ENCODE peak calls at places on chromosomes 16 and 17, in nine cellular contexts. Z is T-helper 1 cell; X is Kasumi-1; W is activated naive CD8-positive, alpha-beta T cell treated with anti-CD3 and anti-CD28 coated beads for 36 hours; H is foreskin fibroblast; L is amygdala; A is stomach; G is heart right ventricle; C is DMS153. Y is an unnamed sample.

GRCh38 chr17:82180776-82181528 is 31.7 kb downstream of the CCDC57 start:
- DNase-seq in X (no peak), L (no peak), A (no peak), H (no peak), W (no peak), Z (no peak), G (no peak), C (no peak), Y (no peak)

GRCh38 chr17:67024736-67025135 is 19.6 kb upstream of the CACNG1 start:
- DNase-seq in W (no peak), G (no peak), A (no peak), H (no peak), C (no peak), Z (no peak), X (no peak), L (no peak), Y (no peak)

GRCh38 chr16:66170989-66171388 is 195.5 kb upstream of the CDH5 start:
- DNase-seq in H (no peak), G (no peak), L (no peak), A (no peak), X (no peak), Z (no peak), C (no peak), W (no peak), Y (no peak)

GRCh38 chr16:71637398-71637797 is 11.4 kb downstream of the MARVELD3 start:
- DNase-seq in A (no peak), G (no peak), W (no peak), L (no peak), Z (no peak), X (no peak), C (no peak), H (peak), Y (no peak)

GRCh38 chr17:27294689-27295630 is 1.0 kb downstream of the WSB1 start:
- DNase-seq in H (peak), Z (peak), C (peak), W (peak), X (peak), G (no peak), L (no peak), A (peak), Y (peak)

GRCh38 chr17:29570521-29570920 is 2.0 kb downstream of the TP53I13 start:
- DNase-seq in G (no peak), X (no peak), H (no peak), Z (no peak), L (no peak), W (no peak), A (peak), C (no peak), Y (no peak)

GRCh38 chr17:69575346-69575761 is 160.9 kb downstream of the MAP2K6 start:
- DNase-seq in Z (no peak), L (no peak), W (no peak), X (no peak), C (no peak), G (no peak), H (peak), A (no peak), Y (no peak)

GRCh38 chr17:30969989-30970680 is 704 bp upstream of the RNF135 start:
- DNase-seq in L (no peak), W (peak), H (no peak), X (peak), C (no peak), Z (peak), G (no peak), A (peak), Y (peak)

GRCh38 chr17:37518816-37519215 is 29.1 kb downstream of the DUSP14 start:
- DNase-seq in H (peak), C (no peak), Z (no peak), W (no peak), G (no peak), X (no peak), A (no peak), L (no peak), Y (no peak)

GRCh38 chr17:8532021-8532420 is 96.3 kb downstream of the NDEL1 start:
- DNase-seq in G (no peak), Z (no peak), A (peak), X (no peak), W (no peak), C (no peak), L (no peak), H (peak), Y (no peak)

GRCh38 chr17:49111934-49112333 is 20.6 kb upstream of the B4GALNT2 start:
- DNase-seq in W (no peak), A (no peak), Z (no peak), H (no peak), L (no peak), G (no peak), C (no peak), X (no peak), Y (no peak)

GRCh38 chr16:65658339-65659275 is 536.7 kb upstream of the CDH11 start:
- DNase-seq in H (peak), X (no peak), G (no peak), C (no peak), L (no peak), A (no peak), Z (no peak), W (no peak), Y (no peak)

GRCh38 chr16:84514874-84515835 is 10.7 kb upstream of the MEAK7 start:
- DNase-seq in Z (peak), X (peak), H (no peak), G (no peak), W (peak), A (peak), L (no peak), C (peak), Y (peak)

GRCh38 chr16:8861563-8862308 is 7.1 kb downstream of the CARHSP1 start:
- DNase-seq in A (no peak), W (no peak), L (no peak), Z (no peak), G (peak), X (no peak), C (no peak), H (no peak), Y (no peak)

GRCh38 chr17:50558955-50559614 is 1.4 kb upstream of the CACNA1G start:
- DNase-seq in A (no peak), Z (no peak), G (no peak), H (no peak), C (no peak), W (peak), X (no peak), L (no peak), Y (peak)

GRCh38 chr16:50067290-50067853 is 1.6 kb downstream of the HEATR3 start:
- DNase-seq in L (no peak), C (no peak), A (no peak), H (peak), G (no peak), Z (peak), W (peak), X (peak), Y (no peak)

GRCh38 chr16:85681255-85681654 is 7.5 kb downstream of the GINS2 start:
- DNase-seq in C (peak), Z (no peak), L (no peak), A (no peak), X (no peak), G (no peak), H (no peak), W (no peak), Y (no peak)

GRCh38 chr16:12095275-12096161 is 119.0 kb downstream of the SNX29 start:
- DNase-seq in W (peak), Z (peak), L (no peak), H (peak), A (peak), X (peak), C (peak), G (peak), Y (peak)

GRCh38 chr16:77788196-77789084 is at the start of gene VAT1L:
- DNase-seq in L (peak), Z (no peak), W (peak), H (peak), A (no peak), C (no peak), G (peak), X (no peak), Y (no peak)

GRCh38 chr16:50789757-50790156 is 47.9 kb downstream of the CYLD start:
- DNase-seq in X (no peak), H (no peak), G (no peak), C (no peak), A (no peak), Z (no peak), L (no peak), W (no peak), Y (no peak)

GRCh38 chr17:79837888-79838540 is 1.2 kb downstream of the CBX4 start:
- DNase-seq in A (no peak), Z (peak), G (peak), W (peak), L (no peak), X (peak), H (peak), C (no peak), Y (peak)

GRCh38 chr17:72592242-72592966 is 471.6 kb downstream of the SOX9 start:
- DNase-seq in W (peak), G (peak), Z (peak), A (peak), X (peak), H (peak), L (no peak), C (peak), Y (no peak)

GRCh38 chr17:61280338-61280737 is 119.3 kb upstream of the TBX2 start:
- DNase-seq in G (no peak), X (no peak), H (no peak), C (no peak), A (no peak), L (no peak), W (no peak), Z (no peak), Y (no peak)

GRCh38 chr16:87653234-87653633 is 50.9 kb downstream of the JPH3 start:
- DNase-seq in Z (no peak), G (no peak), W (no peak), X (peak), C (no peak), L (no peak), H (no peak), A (no peak), Y (no peak)

GRCh38 chr17:72362466-72363335 is 241.9 kb downstream of the SOX9 start:
- DNase-seq in G (no peak), A (no peak), L (no peak), C (no peak), W (no peak), Z (no peak), X (no peak), H (peak), Y (no peak)

GRCh38 chr17:48374650-48375230 is 55.3 kb downstream of the SKAP1 start:
- DNase-seq in X (peak), A (peak), W (peak), Z (peak), L (no peak), H (no peak), G (no peak), C (no peak), Y (peak)

GRCh38 chr17:45006927-45007461 is 38.9 kb upstream of the C1QL1 start:
- DNase-seq in L (no peak), X (no peak), Z (no peak), W (no peak), C (no peak), G (no peak), H (no peak), A (no peak), Y (no peak)

GRCh38 chr17:56440391-56440790 is 153.1 kb upstream of the NOG start:
- DNase-seq in Z (no peak), C (no peak), G (no peak), W (no peak), L (no peak), X (no peak), A (no peak), H (peak), Y (no peak)

GRCh38 chr17:43940630-43941029 is 1.6 kb downstream of the PPY start:
- DNase-seq in L (no peak), C (no peak), Z (no peak), X (peak), A (no peak), G (no peak), H (no peak), W (peak), Y (no peak)

Y was measured in naive B cell.